ENCODE peak calls at places on chromosomes 2 and 18, in five cellular contexts. S is GDM1; Y is choroid plexus epithelial cell; Q is neuronal stem cell; K is activated T-cell treated with anti-CD3 and anti-CD28 coated beads, Interleukin-2, amount 50 U/mL, for 72 hours. M is an unnamed sample.

GRCh38 chr2:3500326-3500899 is 18.9 kb downstream of the ADI1 start:
- DNase-seq in S (no peak), Q (no peak), Y (no peak), K (no peak), M (no peak)

GRCh38 chr2:240170883-240171282 is 30.4 kb upstream of the OTOS start:
- DNase-seq in Q (no peak), K (no peak), S (no peak), Y (no peak), M (no peak)

GRCh38 chr2:9232886-9233285 is 26.3 kb downstream of the ASAP2 start:
- DNase-seq in K (no peak), Y (no peak), Q (no peak), S (no peak), M (no peak)

GRCh38 chr18:14086459-14087231 is 45.6 kb downstream of the ZNF519 start:
- DNase-seq in K (peak), Y (peak), Q (peak), S (no peak), M (peak)

GRCh38 chr18:7683753-7684152 is 116.6 kb downstream of the PTPRM start:
- DNase-seq in K (no peak), Y (no peak), Q (no peak), S (no peak), M (no peak)

GRCh38 chr2:229027353-229028115 is 243.6 kb downstream of the PID1 start:
- DNase-seq in K (no peak), S (no peak), Q (no peak), Y (peak), M (no peak)

GRCh38 chr2:32905270-32905669 is 41.5 kb upstream of the LTBP1 start:
- DNase-seq in Y (no peak), K (no peak), S (no peak), Q (no peak), M (no peak)

GRCh38 chr18:580154-580553 is at the start of gene CETN1:
- DNase-seq in Y (no peak), K (no peak), S (no peak), Q (no peak), M (no peak)

GRCh38 chr18:44781890-44782289 is 101.2 kb downstream of the SETBP1 start:
- DNase-seq in Y (peak), S (no peak), Q (no peak), K (no peak), M (no peak)

GRCh38 chr18:48852292-48852691 is 98.5 kb downstream of the SMAD7 start:
- DNase-seq in K (no peak), Q (no peak), Y (no peak), S (no peak), M (no peak)

GRCh38 chr2:219445220-219445631 is 10.6 kb downstream of the SPEG start:
- DNase-seq in S (no peak), Q (no peak), K (no peak), Y (no peak), M (no peak)

GRCh38 chr2:139033300-139033699 is 253.1 kb upstream of the NXPH2 start:
- DNase-seq in K (no peak), Q (no peak), S (no peak), Y (peak), M (no peak)

GRCh38 chr2:235600406-235600805 is 106.6 kb downstream of the AGAP1 start:
- DNase-seq in Y (no peak), Q (no peak), S (no peak), K (no peak), M (no peak)

GRCh38 chr2:64904405-64905329 is 84.5 kb upstream of the SLC1A4 start:
- DNase-seq in K (no peak), S (peak), Y (no peak), Q (no peak), M (no peak)

GRCh38 chr18:59861963-59862819 is 37.6 kb upstream of the PMAIP1 start:
- DNase-seq in S (no peak), Q (no peak), K (no peak), Y (no peak), M (no peak)

GRCh38 chr18:32717151-32717550 is 55.7 kb downstream of the KLHL14 start:
- DNase-seq in K (no peak), Y (no peak), S (no peak), Q (no peak), M (no peak)

GRCh38 chr2:151379191-151379590 is 21.8 kb downstream of the TNFAIP6 start:
- DNase-seq in Q (no peak), Y (peak), K (no peak), S (no peak), M (no peak)

M was measured in H54.